ENCODE peak calls at places on chromosomes 2 and 18, in ten cellular contexts. B is HFFc6; Y is HCT116; V is WTC11; M is GM13977; I is tibial nerve; T is cardiac fibroblast; A is breast epithelium; W is CD4-positive, alpha-beta T cell; E is fibroblast of villous mesenchyme. N is an unnamed sample.

GRCh38 chr2:236160366-236161081 is 7.7 kb downstream of the GBX2 start:
- DNase-seq in B (no peak), V (peak), T (no peak), W (no peak), I (no peak), A (peak), M (peak), Y (no peak), E (no peak), N (no peak)

GRCh38 chr18:62976227-62976626 is 260.9 kb downstream of the PHLPP1 start:
- DNase-seq in E (no peak), W (no peak), T (peak), I (no peak), Y (no peak), A (no peak), V (no peak), M (no peak), B (no peak), N (no peak)

GRCh38 chr2:226703501-226703900 is 96.1 kb downstream of the IRS1 start:
- DNase-seq in V (no peak), Y (no peak), A (no peak), E (no peak), B (no peak), M (no peak), W (no peak), I (no peak), T (no peak), N (no peak)

GRCh38 chr2:236803621-236804020 is 234.0 kb downstream of the ACKR3 start:
- DNase-seq in Y (no peak), W (no peak), E (no peak), B (no peak), V (peak), M (no peak), I (no peak), A (no peak), T (no peak), N (no peak)

GRCh38 chr2:176096986-176097819 is 2.4 kb upstream of the HOXD12 start:
- DNase-seq in Y (peak), E (peak), B (peak), M (peak), I (peak), V (peak), W (peak), A (no peak), T (peak), N (peak)

GRCh38 chr2:85470850-85471800 is 52.6 kb downstream of the SH2D6 start:
- DNase-seq in I (no peak), E (no peak), M (no peak), A (no peak), Y (no peak), T (no peak), W (no peak), V (no peak), B (no peak), N (no peak)

GRCh38 chr2:216911886-216912285 is 52.0 kb upstream of the TNP1 start:
- DNase-seq in A (no peak), Y (no peak), W (no peak), V (no peak), B (peak), M (no peak), T (no peak), I (no peak), E (no peak), N (peak)

GRCh38 chr2:84873350-84873749 is 7.5 kb downstream of the TRABD2A start:
- DNase-seq in I (no peak), Y (no peak), V (no peak), M (no peak), A (no peak), B (no peak), T (no peak), E (no peak), W (no peak), N (no peak)

GRCh38 chr2:233082934-233083755 is 23.0 kb downstream of the INPP5D start:
- DNase-seq in Y (no peak), M (no peak), I (no peak), V (no peak), E (no peak), A (peak), T (no peak), B (no peak), W (no peak), N (no peak)

GRCh38 chr18:22101731-22102130 is 67.7 kb upstream of the GATA6 start:
- DNase-seq in V (no peak), Y (no peak), T (no peak), A (no peak), B (no peak), M (no peak), E (no peak), I (no peak), W (no peak), N (no peak)

GRCh38 chr2:95698166-95698565 is 106.4 kb downstream of the TRIM43 start:
- DNase-seq in A (no peak), E (no peak), Y (no peak), M (no peak), W (no peak), B (peak), V (no peak), T (no peak), I (no peak), N (no peak)

GRCh38 chr2:127039387-127040031 is 67.4 kb downstream of the BIN1 start:
- DNase-seq in V (no peak), W (no peak), M (peak), A (no peak), Y (no peak), E (no peak), B (no peak), I (no peak), T (no peak), N (no peak)

GRCh38 chr18:63105636-63106316 is 213.8 kb downstream of the BCL2 start:
- DNase-seq in M (peak), B (no peak), A (no peak), Y (no peak), I (no peak), E (no peak), V (no peak), W (no peak), T (no peak), N (no peak)

GRCh38 chr2:11546072-11546471 is 12.2 kb downstream of the GREB1 start:
- DNase-seq in M (no peak), I (no peak), W (no peak), E (no peak), T (no peak), V (no peak), A (no peak), Y (no peak), B (no peak), N (no peak)

GRCh38 chr2:215511454-215512346 is 75.8 kb upstream of the FN1 start:
- DNase-seq in Y (no peak), A (no peak), T (no peak), B (no peak), W (no peak), V (no peak), I (no peak), E (no peak), M (no peak), N (no peak)

GRCh38 chr18:10020176-10020575 is 106.4 kb downstream of the VAPA start:
- DNase-seq in V (no peak), Y (no peak), T (peak), M (no peak), B (no peak), I (no peak), A (no peak), E (no peak), W (no peak), N (peak)

GRCh38 chr2:42886921-42887320 is 94.5 kb upstream of the HAAO start:
- DNase-seq in B (no peak), M (no peak), W (no peak), E (no peak), A (no peak), Y (no peak), V (no peak), I (no peak), T (peak), N (no peak)

GRCh38 chr2:186636800-186637795 is 47.2 kb downstream of the ITGAV start:
- DNase-seq in V (no peak), B (no peak), M (no peak), E (peak), W (no peak), I (no peak), Y (no peak), T (no peak), A (no peak), N (no peak)

GRCh38 chr2:71244302-71244660 is 17.4 kb upstream of the PAIP2B start:
- DNase-seq in M (no peak), Y (no peak), B (no peak), E (no peak), W (no peak), I (no peak), V (no peak), A (no peak), T (no peak), N (no peak)

GRCh38 chr2:8692783-8693768 is 11.2 kb downstream of the ID2 start:
- DNase-seq in V (peak), Y (no peak), E (no peak), T (no peak), I (no peak), A (no peak), B (no peak), W (no peak), M (peak), N (no peak)

GRCh38 chr2:99970292-99970868 is 172.0 kb downstream of the AFF3 start:
- DNase-seq in I (no peak), M (no peak), E (peak), T (peak), W (no peak), V (no peak), B (no peak), Y (no peak), A (no peak), N (peak)

GRCh38 chr2:97918818-97919217 is 76.9 kb downstream of the TMEM131 start:
- DNase-seq in Y (no peak), E (no peak), M (no peak), W (no peak), B (no peak), I (no peak), A (no peak), T (no peak), V (no peak), N (no peak)

GRCh38 chr2:148674063-148675020 is 29.8 kb downstream of the EPC2 start:
- DNase-seq in W (peak), A (no peak), M (peak), Y (peak), B (no peak), V (peak), T (peak), I (no peak), E (no peak), N (no peak)

GRCh38 chr2:45554073-45554742 is 56.9 kb downstream of the SRBD1 start:
- DNase-seq in B (peak), I (no peak), M (no peak), V (no peak), Y (no peak), E (peak), W (no peak), T (peak), A (no peak), N (peak)

GRCh38 chr2:199228887-199229819 is 228.6 kb downstream of the SATB2 start:
- DNase-seq in T (peak), I (no peak), B (peak), M (peak), E (peak), W (no peak), A (no peak), Y (no peak), V (no peak), N (peak)

GRCh38 chr2:43480874-43481273 is 115.0 kb downstream of the THADA start:
- DNase-seq in A (no peak), E (no peak), W (no peak), Y (no peak), T (no peak), B (no peak), M (no peak), I (no peak), V (no peak), N (peak)

GRCh38 chr2:220165401-220165800 is 538.0 kb downstream of the SLC4A3 start:
- DNase-seq in E (no peak), T (no peak), V (peak), I (no peak), M (no peak), W (no peak), A (no peak), B (no peak), Y (no peak), N (no peak)

GRCh38 chr2:85611705-85612587 is at the start of gene C2orf68:
- DNase-seq in Y (peak), E (peak), A (peak), V (peak), W (peak), I (peak), M (peak), B (peak), T (peak), N (peak)

GRCh38 chr18:14949800-14950415 is 201.9 kb downstream of the ANKRD30B start:
- DNase-seq in E (no peak), W (no peak), A (no peak), M (no peak), Y (no peak), T (no peak), V (no peak), I (no peak), B (no peak), N (no peak)

GRCh38 chr2:222563319-222563718 is 92.6 kb downstream of the FARSB start:
- DNase-seq in W (no peak), Y (no peak), B (no peak), E (no peak), T (no peak), V (no peak), I (no peak), A (no peak), M (no peak), N (no peak)

GRCh38 chr18:45275367-45276113 is 339.7 kb upstream of the SLC14A2 start:
- DNase-seq in W (no peak), E (peak), M (peak), I (no peak), T (peak), V (no peak), Y (peak), A (no peak), B (peak), N (no peak)

GRCh38 chr2:100290718-100291151 is 31.6 kb downstream of the LONRF2 start:
- DNase-seq in E (no peak), M (no peak), Y (no peak), I (no peak), A (no peak), B (no peak), T (no peak), W (no peak), V (no peak), N (no peak)

GRCh38 chr2:60531638-60532216 is 21.7 kb downstream of the BCL11A start:
- DNase-seq in I (no peak), B (no peak), Y (no peak), A (no peak), W (no peak), M (no peak), T (no peak), E (no peak), V (peak), N (no peak)

GRCh38 chr2:60534034-60534393 is 19.4 kb downstream of the BCL11A start:
- DNase-seq in T (no peak), W (no peak), M (no peak), V (no peak), I (no peak), E (no peak), Y (no peak), A (no peak), B (no peak), N (no peak)

GRCh38 chr2:60530660-60531276 is 22.7 kb downstream of the BCL11A start:
- DNase-seq in W (no peak), B (no peak), A (no peak), I (no peak), Y (no peak), V (no peak), T (no peak), M (no peak), E (no peak), N (no peak)

GRCh38 chr2:60533114-60534033 is 20.1 kb downstream of the BCL11A start:
- DNase-seq in W (no peak), A (no peak), B (peak), V (no peak), E (peak), I (no peak), Y (no peak), M (no peak), T (peak), N (peak)

DNA sequence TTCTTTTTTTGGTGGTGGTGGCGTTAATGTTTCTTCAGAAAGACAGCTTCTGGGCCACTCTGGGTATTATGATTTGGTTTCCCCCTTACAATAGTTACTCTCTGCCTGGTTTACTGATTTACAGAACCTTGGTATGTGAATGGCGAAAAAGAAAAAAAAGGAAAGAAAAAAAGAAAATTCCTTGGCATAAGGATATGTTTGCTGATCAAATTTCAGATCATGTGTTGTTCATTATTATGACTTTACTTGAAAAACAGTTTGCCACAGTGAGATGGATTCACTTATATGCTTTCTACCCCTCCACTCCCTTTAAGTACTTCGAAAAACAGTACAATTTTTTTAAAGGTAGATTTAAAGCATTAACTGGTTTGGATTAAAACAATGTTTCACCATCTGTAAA is 21.0 kb downstream of the BCL11A start:
- DNase-seq in Y (no peak), I (no peak), A (no peak), M (no peak), T (no peak), V (no peak), W (no peak), E (no peak), B (no peak), N (peak)
- TF ChIP-seq CTCF in Y (no peak), I (no peak), A (no peak), M (no peak), T (no peak), V (no peak), W (no peak), E (no peak), B (no peak), N (no peak)

DNA sequence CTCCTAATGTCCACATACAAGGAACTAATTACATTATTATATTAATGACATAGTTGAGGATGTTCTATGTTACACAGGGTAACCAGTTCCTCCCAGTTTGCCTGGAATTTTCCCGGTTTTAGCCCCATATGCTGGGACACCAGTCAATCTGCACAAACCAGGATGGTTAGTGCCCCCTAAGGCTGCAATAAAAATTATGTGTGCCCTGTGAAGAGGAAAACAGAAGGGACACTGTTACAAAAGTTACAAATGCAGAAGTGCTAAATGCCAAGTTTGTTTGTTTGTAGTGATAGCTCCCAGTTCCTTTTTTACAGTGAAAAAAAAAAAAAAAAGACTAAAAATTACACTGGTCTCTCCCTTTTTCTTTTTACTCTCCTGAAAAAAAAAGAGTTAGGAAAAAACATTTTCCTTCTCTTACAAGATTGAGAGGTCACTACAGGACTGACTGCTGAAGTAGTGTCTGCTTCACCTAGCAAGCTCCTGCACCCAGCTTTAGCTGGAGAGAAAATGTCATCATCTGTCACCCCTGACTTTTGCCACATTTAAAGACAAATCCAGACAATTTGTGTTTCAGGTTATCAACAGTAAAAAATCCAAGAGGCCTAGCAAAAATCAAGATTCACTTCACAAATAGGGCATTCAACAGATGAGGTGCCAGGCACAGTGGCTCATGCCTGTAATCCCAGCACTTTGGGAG is 3.2 kb downstream of the ANKRD44 start:
- DNase-seq in I (no peak), T (no peak), E (no peak), V (no peak), W (no peak), Y (no peak), M (no peak), A (no peak), B (no peak), N (no peak)
- TF ChIP-seq CTCF in I (no peak), T (peak), E (no peak), V (no peak), W (no peak), Y (peak), M (peak), A (no peak), B (no peak), N (peak)

GRCh38 chr2:26184555-26185303 is 11.8 kb downstream of the GAREM2 start:
- DNase-seq in W (peak), E (peak), V (peak), I (peak), T (peak), Y (peak), A (no peak), B (no peak), M (peak), N (peak)
- TF ChIP-seq CTCF in W (peak), E (peak), V (peak), I (peak), T (peak), Y (peak), A (peak), B (no peak), M (peak), N (peak)

GRCh38 chr2:46821600-46821999 is 94.0 kb downstream of the MCFD2 start:
- DNase-seq in A (no peak), M (no peak), V (no peak), Y (no peak), I (no peak), W (no peak), B (no peak), E (no peak), T (no peak), N (no peak)
- TF ChIP-seq CTCF in A (no peak), M (no peak), V (no peak), Y (no peak), I (no peak), W (no peak), B (no peak), E (no peak), T (no peak), N (no peak)

DNA sequence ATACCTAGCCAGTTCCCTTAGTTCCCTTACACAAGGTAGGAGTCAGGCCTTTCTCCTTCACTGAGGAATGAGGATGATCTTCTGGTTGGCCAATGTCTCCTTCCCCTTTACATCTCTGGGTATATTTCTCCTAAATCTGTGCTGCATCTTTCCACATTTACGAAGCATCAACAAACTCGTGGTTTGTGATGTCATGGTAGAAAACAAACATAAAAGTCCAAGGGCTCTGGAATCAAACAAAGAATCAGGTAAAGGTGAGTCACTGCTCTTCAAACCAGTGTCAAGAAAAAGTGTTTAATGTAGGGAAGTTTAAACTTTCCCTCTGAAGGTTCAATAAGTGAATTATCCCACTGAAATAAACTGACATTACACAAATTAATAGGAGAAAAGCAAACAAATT is 122.9 kb downstream of the METTL8 start:
- DNase-seq in I (no peak), M (no peak), V (no peak), W (no peak), T (no peak), E (no peak), A (no peak), Y (no peak), B (no peak), N (no peak)
- TF ChIP-seq CTCF in I (no peak), M (no peak), V (no peak), W (no peak), T (no peak), E (no peak), A (no peak), Y (no peak), B (no peak), N (no peak)

N was measured in AG10803.